ENCODE peak calls at places on chromosomes 3 and 15, in five cellular contexts. One of them, this sample, is unnamed.

GRCh38 chr15:40487816-40488682 is 17.3 kb downstream of the CHST14 start:
- DNase-seq in CD4-positive, CD25-positive, alpha-beta regulatory T cell: no peak
- DNase-seq in sigmoid colon: no peak
- DNase-seq in CD8-positive, alpha-beta memory T cell: no peak
- DNase-seq in esophagus muscularis mucosa: no peak
- DNase-seq in this sample: no peak

GRCh38 chr3:80307844-80308243 is 540.0 kb upstream of the ROBO1 start:
- DNase-seq in CD4-positive, CD25-positive, alpha-beta regulatory T cell: no peak
- DNase-seq in CD8-positive, alpha-beta memory T cell: no peak
- DNase-seq in sigmoid colon: no peak
- DNase-seq in esophagus muscularis mucosa: no peak
- DNase-seq in this sample: no peak

GRCh38 chr15:77059761-77060345 is 11.1 kb downstream of the TSPAN3 start:
- DNase-seq in CD4-positive, CD25-positive, alpha-beta regulatory T cell: no peak
- DNase-seq in esophagus muscularis mucosa: no peak
- DNase-seq in CD8-positive, alpha-beta memory T cell: no peak
- DNase-seq in sigmoid colon: no peak
- DNase-seq in this sample: no peak

GRCh38 chr3:65873028-65873427 is 165.7 kb downstream of the MAGI1 start:
- DNase-seq in CD4-positive, CD25-positive, alpha-beta regulatory T cell: no peak
- DNase-seq in CD8-positive, alpha-beta memory T cell: no peak
- DNase-seq in esophagus muscularis mucosa: peak; percentile 60
- DNase-seq in sigmoid colon: no peak
- DNase-seq in this sample: no peak

GRCh38 chr15:75455982-75456531 is 4.6 kb upstream of the SIN3A start:
- DNase-seq in esophagus muscularis mucosa: no peak
- DNase-seq in CD4-positive, CD25-positive, alpha-beta regulatory T cell: peak; percentile 40
- DNase-seq in CD8-positive, alpha-beta memory T cell: peak; percentile 44
- DNase-seq in sigmoid colon: no peak
- DNase-seq in this sample: peak; percentile 20

GRCh38 chr15:46576611-46577010 is 941.8 kb downstream of the SQOR start:
- DNase-seq in CD4-positive, CD25-positive, alpha-beta regulatory T cell: no peak
- DNase-seq in CD8-positive, alpha-beta memory T cell: no peak
- DNase-seq in sigmoid colon: no peak
- DNase-seq in esophagus muscularis mucosa: no peak
- DNase-seq in this sample: no peak

GRCh38 chr3:161977063-161977462 is 480.5 kb downstream of the OTOL1 start:
- DNase-seq in CD4-positive, CD25-positive, alpha-beta regulatory T cell: no peak
- DNase-seq in esophagus muscularis mucosa: no peak
- DNase-seq in CD8-positive, alpha-beta memory T cell: no peak
- DNase-seq in sigmoid colon: no peak
- DNase-seq in this sample: no peak

GRCh38 chr3:16060358-16060852 is 114.1 kb upstream of the GALNT15 start:
- DNase-seq in CD8-positive, alpha-beta memory T cell: no peak
- DNase-seq in esophagus muscularis mucosa: peak; percentile 94
- DNase-seq in sigmoid colon: peak; percentile 90
- DNase-seq in CD4-positive, CD25-positive, alpha-beta regulatory T cell: no peak
- DNase-seq in this sample: peak; percentile 18

GRCh38 chr15:58748787-58749531 is 548 bp downstream of the ADAM10 start:
- DNase-seq in CD8-positive, alpha-beta memory T cell: peak; percentile 39
- DNase-seq in CD4-positive, CD25-positive, alpha-beta regulatory T cell: peak; percentile 16
- DNase-seq in esophagus muscularis mucosa: peak; percentile 93
- DNase-seq in sigmoid colon: peak; percentile 75
- DNase-seq in this sample: no peak

GRCh38 chr3:157097198-157097597 is 62.7 kb downstream of the CCNL1 start:
- DNase-seq in esophagus muscularis mucosa: no peak
- DNase-seq in sigmoid colon: no peak
- DNase-seq in CD8-positive, alpha-beta memory T cell: no peak
- DNase-seq in CD4-positive, CD25-positive, alpha-beta regulatory T cell: no peak
- DNase-seq in this sample: no peak

GRCh38 chr15:100924436-100924835 is 5.3 kb downstream of the LRRK1 start:
- DNase-seq in sigmoid colon: no peak
- DNase-seq in esophagus muscularis mucosa: no peak
- DNase-seq in CD8-positive, alpha-beta memory T cell: no peak
- DNase-seq in CD4-positive, CD25-positive, alpha-beta regulatory T cell: no peak
- DNase-seq in this sample: no peak

GRCh38 chr3:187777331-187778046 is 32.2 kb upstream of the BCL6 start:
- DNase-seq in esophagus muscularis mucosa: no peak
- DNase-seq in CD8-positive, alpha-beta memory T cell: peak; percentile 57
- DNase-seq in CD4-positive, CD25-positive, alpha-beta regulatory T cell: peak; percentile 4
- DNase-seq in sigmoid colon: no peak
- DNase-seq in this sample: no peak

GRCh38 chr3:186519021-186519658 is 25.0 kb downstream of the CRYGS start:
- DNase-seq in sigmoid colon: no peak
- DNase-seq in CD8-positive, alpha-beta memory T cell: peak; percentile 78
- DNase-seq in CD4-positive, CD25-positive, alpha-beta regulatory T cell: peak; percentile 30
- DNase-seq in esophagus muscularis mucosa: no peak
- DNase-seq in this sample: no peak

GRCh38 chr15:101065570-101066221 is 146.5 kb downstream of the LRRK1 start:
- DNase-seq in sigmoid colon: peak; percentile 60
- DNase-seq in esophagus muscularis mucosa: no peak
- DNase-seq in CD8-positive, alpha-beta memory T cell: no peak
- DNase-seq in CD4-positive, CD25-positive, alpha-beta regulatory T cell: no peak
- DNase-seq in this sample: no peak

GRCh38 chr15:90087454-90088154 is 14.7 kb downstream of the IDH2 start:
- DNase-seq in CD8-positive, alpha-beta memory T cell: no peak
- DNase-seq in esophagus muscularis mucosa: no peak
- DNase-seq in CD4-positive, CD25-positive, alpha-beta regulatory T cell: no peak
- DNase-seq in sigmoid colon: no peak
- DNase-seq in this sample: no peak

GRCh38 chr3:18405141-18405540 is 20.0 kb downstream of the SATB1 start:
- DNase-seq in CD4-positive, CD25-positive, alpha-beta regulatory T cell: no peak
- DNase-seq in CD8-positive, alpha-beta memory T cell: no peak
- DNase-seq in esophagus muscularis mucosa: no peak
- DNase-seq in sigmoid colon: no peak
- DNase-seq in this sample: no peak

GRCh38 chr15:93706476-93706875 is 524.9 kb upstream of the MCTP2 start:
- DNase-seq in esophagus muscularis mucosa: no peak
- DNase-seq in sigmoid colon: no peak
- DNase-seq in CD8-positive, alpha-beta memory T cell: no peak
- DNase-seq in CD4-positive, CD25-positive, alpha-beta regulatory T cell: no peak
- DNase-seq in this sample: no peak

GRCh38 chr3:168157903-168158302 is 62.2 kb upstream of the GOLIM4 start:
- DNase-seq in CD8-positive, alpha-beta memory T cell: no peak
- DNase-seq in CD4-positive, CD25-positive, alpha-beta regulatory T cell: no peak
- DNase-seq in sigmoid colon: no peak
- DNase-seq in esophagus muscularis mucosa: no peak
- DNase-seq in this sample: no peak

GRCh38 chr3:156920399-156920798 is 94.2 kb downstream of the LEKR1 start:
- DNase-seq in esophagus muscularis mucosa: no peak
- DNase-seq in CD8-positive, alpha-beta memory T cell: no peak
- DNase-seq in CD4-positive, CD25-positive, alpha-beta regulatory T cell: no peak
- DNase-seq in sigmoid colon: no peak
- DNase-seq in this sample: no peak

GRCh38 chr3:62131620-62132019 is 241.7 kb downstream of the FEZF2 start:
- DNase-seq in CD4-positive, CD25-positive, alpha-beta regulatory T cell: no peak
- DNase-seq in sigmoid colon: no peak
- DNase-seq in CD8-positive, alpha-beta memory T cell: no peak
- DNase-seq in esophagus muscularis mucosa: no peak
- DNase-seq in this sample: no peak

GRCh38 chr3:71690222-71690821 is 34.9 kb downstream of the EIF4E3 start:
- DNase-seq in CD8-positive, alpha-beta memory T cell: no peak
- DNase-seq in esophagus muscularis mucosa: no peak
- DNase-seq in CD4-positive, CD25-positive, alpha-beta regulatory T cell: no peak
- DNase-seq in sigmoid colon: no peak
- DNase-seq in this sample: no peak

GRCh38 chr3:170360476-170360875 is 3.0 kb downstream of the SKIL start:
- DNase-seq in esophagus muscularis mucosa: no peak
- DNase-seq in sigmoid colon: no peak
- DNase-seq in CD8-positive, alpha-beta memory T cell: no peak
- DNase-seq in CD4-positive, CD25-positive, alpha-beta regulatory T cell: no peak
- DNase-seq in this sample: no peak

GRCh38 chr3:170361711-170362110 is 4.2 kb downstream of the SKIL start:
- DNase-seq in esophagus muscularis mucosa: no peak
- DNase-seq in CD8-positive, alpha-beta memory T cell: no peak
- DNase-seq in CD4-positive, CD25-positive, alpha-beta regulatory T cell: no peak
- DNase-seq in sigmoid colon: no peak
- DNase-seq in this sample: no peak

GRCh38 chr3:170363471-170363994 is 6.0 kb downstream of the SKIL start:
- DNase-seq in esophagus muscularis mucosa: no peak
- DNase-seq in CD8-positive, alpha-beta memory T cell: no peak
- DNase-seq in sigmoid colon: no peak
- DNase-seq in CD4-positive, CD25-positive, alpha-beta regulatory T cell: no peak
- DNase-seq in this sample: no peak

GRCh38 chr3:170359178-170359704 is 1.7 kb downstream of the SKIL start:
- DNase-seq in sigmoid colon: no peak
- DNase-seq in CD8-positive, alpha-beta memory T cell: no peak
- DNase-seq in esophagus muscularis mucosa: no peak
- DNase-seq in CD4-positive, CD25-positive, alpha-beta regulatory T cell: no peak
- DNase-seq in this sample: no peak

DNA sequence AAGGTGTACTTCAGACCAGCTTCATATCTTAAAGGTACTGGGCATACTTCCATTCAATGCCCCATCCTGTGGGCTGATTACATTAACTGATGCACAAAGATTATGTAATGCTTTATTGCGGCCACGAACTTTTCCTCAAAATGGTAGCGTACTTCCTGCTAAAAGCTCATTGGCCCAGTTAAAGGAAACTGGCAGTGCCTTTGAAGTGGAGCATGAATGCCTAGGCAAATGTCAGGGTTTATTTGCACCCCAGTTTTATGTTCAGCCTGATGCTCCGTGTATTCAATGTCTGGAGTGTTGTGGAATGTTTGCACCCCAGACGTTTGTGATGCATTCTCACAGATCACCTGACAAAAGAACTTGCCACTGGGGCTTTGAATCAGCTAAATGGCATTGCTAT is 3.4 kb downstream of the SKIL start:
- DNase-seq in CD8-positive, alpha-beta memory T cell: no peak
- DNase-seq in esophagus muscularis mucosa: no peak
- DNase-seq in CD4-positive, CD25-positive, alpha-beta regulatory T cell: no peak
- DNase-seq in sigmoid colon: no peak
- DNase-seq in this sample: no peak
- H3K4me1 ChIP-seq in CD8-positive, alpha-beta memory T cell: peaks cover 19% of the 10 kb centered on the region
- H3K4me1 ChIP-seq in esophagus muscularis mucosa: peaks cover 62% of the 10 kb centered on the region
- H3K4me1 ChIP-seq in CD4-positive, CD25-positive, alpha-beta regulatory T cell: peaks cover 22% of the 10 kb centered on the region
- H3K4me1 ChIP-seq in sigmoid colon: peaks cover 41% of the 10 kb centered on the region
- H3K4me1 ChIP-seq in this sample: no peaks in the 10 kb centered on the region

DNA sequence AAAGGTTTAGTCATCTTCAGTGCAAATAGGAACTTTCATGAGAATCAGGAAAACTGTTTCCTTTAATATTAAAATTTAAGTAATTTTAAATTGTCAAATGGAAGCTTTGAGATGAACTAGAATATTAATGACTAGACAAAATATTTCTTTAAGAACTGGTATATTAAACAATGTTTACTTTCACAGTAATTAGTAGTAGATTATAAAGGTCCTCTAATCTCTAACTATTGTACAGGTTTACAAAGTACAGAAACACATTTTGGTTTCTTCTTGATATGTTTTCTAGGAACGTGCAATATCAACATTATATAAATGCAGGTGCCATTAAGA is 138.9 kb downstream of the CLASP2 start:
- DNase-seq in sigmoid colon: no peak
- DNase-seq in CD8-positive, alpha-beta memory T cell: no peak
- DNase-seq in esophagus muscularis mucosa: no peak
- DNase-seq in CD4-positive, CD25-positive, alpha-beta regulatory T cell: no peak
- DNase-seq in this sample: no peak
- H3K36me3 ChIP-seq in sigmoid colon: peaks cover 2% of the 10 kb centered on the region
- H3K36me3 ChIP-seq in CD8-positive, alpha-beta memory T cell: peaks cover 16% of the 10 kb centered on the region
- H3K36me3 ChIP-seq in esophagus muscularis mucosa: peaks cover 16% of the 10 kb centered on the region
- H3K36me3 ChIP-seq in CD4-positive, CD25-positive, alpha-beta regulatory T cell: peaks cover 30% of the 10 kb centered on the region
- H3K36me3 ChIP-seq in this sample: no peaks in the 10 kb centered on the region

GRCh38 chr15:64008177-64008576 is 38.1 kb downstream of the DAPK2 start:
- DNase-seq in sigmoid colon: no peak
- DNase-seq in CD8-positive, alpha-beta memory T cell: no peak
- DNase-seq in CD4-positive, CD25-positive, alpha-beta regulatory T cell: no peak
- DNase-seq in esophagus muscularis mucosa: no peak
- DNase-seq in this sample: no peak
- H3K4me1 ChIP-seq in sigmoid colon: peaks cover 7% of the 10 kb centered on the region
- H3K4me1 ChIP-seq in CD8-positive, alpha-beta memory T cell: peaks cover 40% of the 10 kb centered on the region
- H3K4me1 ChIP-seq in CD4-positive, CD25-positive, alpha-beta regulatory T cell: peaks cover 25% of the 10 kb centered on the region
- H3K4me1 ChIP-seq in esophagus muscularis mucosa: peaks cover 24% of the 10 kb centered on the region
- H3K4me1 ChIP-seq in this sample: peaks cover 2% of the 10 kb centered on the region

DNA sequence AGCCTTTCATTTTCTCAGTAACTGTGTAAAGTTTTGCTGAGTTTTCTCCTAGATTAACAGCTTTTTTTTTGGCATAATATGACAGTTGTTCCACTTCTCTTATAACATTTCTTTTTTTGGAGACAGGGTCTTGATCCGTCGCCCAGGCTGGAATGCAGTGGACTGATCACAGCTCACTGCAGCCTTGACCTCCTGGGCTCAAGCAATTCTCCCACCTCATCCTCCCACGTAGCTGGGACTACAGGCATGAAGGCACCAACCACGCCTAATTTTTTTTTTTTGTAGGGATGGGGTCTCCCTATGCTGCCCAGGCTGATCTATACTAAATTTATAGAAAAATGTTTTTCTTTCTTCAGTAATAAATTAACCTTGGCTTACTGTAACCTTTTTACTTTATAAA is 30.1 kb downstream of the DLG1 start:
- DNase-seq in sigmoid colon: no peak
- DNase-seq in CD4-positive, CD25-positive, alpha-beta regulatory T cell: no peak
- DNase-seq in esophagus muscularis mucosa: no peak
- DNase-seq in CD8-positive, alpha-beta memory T cell: no peak
- DNase-seq in this sample: no peak
- H3K36me3 ChIP-seq in sigmoid colon: no peaks in the 10 kb centered on the region
- H3K36me3 ChIP-seq in CD4-positive, CD25-positive, alpha-beta regulatory T cell: peaks cover 6% of the 10 kb centered on the region
- H3K36me3 ChIP-seq in esophagus muscularis mucosa: no peaks in the 10 kb centered on the region
- H3K36me3 ChIP-seq in CD8-positive, alpha-beta memory T cell: no peaks in the 10 kb centered on the region
- H3K36me3 ChIP-seq in this sample: no peaks in the 10 kb centered on the region